ENCODE peak calls at places on chromosome 3, in four cellular contexts. I is nephron progenitor cell; M is stimulated activated naive CD8-positive, alpha-beta T cell treated with anti-CD3 and anti-CD28 coated beads, Interleukin-15, amount 100 ng/mL, for 72 hours; F is lung. H is an unnamed sample.

GRCh38 chr3:1963896-1964295 is 134.8 kb upstream of the CNTN4 start:
- DNase-seq in F (no peak), M (no peak), I (no peak), H (no peak)

GRCh38 chr3:16516695-16517481 is 3.4 kb upstream of the RFTN1 start:
- DNase-seq in M (peak; percentile 26), I (peak; percentile 24), F (no peak), H (peak; percentile 52)

GRCh38 chr3:72462611-72463011 is 385.6 kb downstream of the SHQ1 start:
- DNase-seq in M (no peak), I (no peak), F (no peak), H (no peak)

GRCh38 chr3:31613654-31614053 is 80.9 kb downstream of the STT3B start:
- DNase-seq in F (no peak), I (no peak), M (no peak), H (no peak)

GRCh38 chr3:31918179-31919165 is 62.6 kb downstream of the OSBPL10 start:
- DNase-seq in M (peak; percentile 8), I (no peak), F (no peak), H (no peak)

GRCh38 chr3:141699907-141700306 is 38.2 kb upstream of the RNF7 start:
- DNase-seq in F (no peak), M (no peak), I (no peak), H (no peak)

GRCh38 chr3:195247086-195247862 is 23.7 kb downstream of the XXYLT1 start:
- DNase-seq in I (no peak), F (no peak), M (no peak), H (no peak)

GRCh38 chr3:16663852-16664712 is 58.9 kb upstream of the DAZL start:
- DNase-seq in I (no peak), F (no peak), M (no peak), H (no peak)

GRCh38 chr3:14431928-14432834 is 29.8 kb downstream of the SLC6A6 start:
- DNase-seq in F (peak; percentile 94), I (peak; percentile 54), M (peak; percentile 92), H (peak; percentile 93)

GRCh38 chr3:159987291-159987711 is 1.3 kb upstream of the IL12A start:
- DNase-seq in F (no peak), M (no peak), I (no peak), H (no peak)

GRCh38 chr3:109338322-109338721 is 976 bp upstream of the DPPA4 start:
- DNase-seq in F (no peak), I (no peak), M (no peak), H (no peak)

GRCh38 chr3:126468028-126468891 is 7.4 kb downstream of the ZXDC start:
- DNase-seq in F (peak; percentile 51), I (no peak), M (no peak), H (no peak)

GRCh38 chr3:25837038-25837437 is 47.1 kb downstream of the OXSM start:
- DNase-seq in I (no peak), M (no peak), F (no peak), H (no peak)

GRCh38 chr3:189652042-189652441 is 20.9 kb downstream of the TP63 start:
- DNase-seq in F (no peak), I (peak; percentile 30), M (no peak), H (no peak)

GRCh38 chr3:132659000-132659369 is 624 bp downstream of the ACAD11 start:
- DNase-seq in I (no peak), M (no peak), F (no peak), H (no peak)

GRCh38 chr3:4980229-4981159 is 1.3 kb downstream of the BHLHE40 start:
- DNase-seq in M (peak; percentile 97), F (peak; percentile 96), I (peak; percentile 91), H (peak; percentile 86)

GRCh38 chr3:10738688-10739372 is 77.2 kb upstream of the SLC6A11 start:
- DNase-seq in M (peak; percentile 60), I (peak; percentile 89), F (peak; percentile 61), H (peak; percentile 73)

GRCh38 chr3:128012050-128012449 is 40.2 kb upstream of the SEC61A1 start:
- DNase-seq in F (no peak), M (no peak), I (no peak), H (no peak)

GRCh38 chr3:58563386-58564035 is 13.7 kb downstream of the FAM107A start:
- DNase-seq in F (no peak), M (no peak), I (no peak), H (no peak)

GRCh38 chr3:174023445-174023844 is 625.9 kb downstream of the NLGN1 start:
- DNase-seq in F (no peak), I (no peak), M (no peak), H (no peak)

GRCh38 chr3:189188466-189188865 is 16.7 kb downstream of the TPRG1 start:
- DNase-seq in M (no peak), I (no peak), F (no peak), H (no peak)

GRCh38 chr3:144556392-144556791 is 584.8 kb downstream of the DIPK2A start:
- DNase-seq in F (no peak), M (no peak), I (no peak), H (peak; percentile 15)

GRCh38 chr3:64332461-64333350 is 107.4 kb upstream of the PRICKLE2 start:
- DNase-seq in I (no peak), F (no peak), M (no peak), H (no peak)

GRCh38 chr3:57559526-57559925 is 3.5 kb downstream of the PDE12 start:
- DNase-seq in M (no peak), I (no peak), F (no peak), H (no peak)

GRCh38 chr3:150286390-150287147 is 121.5 kb upstream of the TSC22D2 start:
- DNase-seq in M (peak; percentile 11), F (no peak), I (no peak), H (peak; percentile 10)

GRCh38 chr3:61847784-61848462 is 286.6 kb downstream of the PTPRG start:
- DNase-seq in F (peak; percentile 81), I (no peak), M (no peak), H (no peak)

GRCh38 chr3:128320551-128321340 is 145.9 kb downstream of the DNAJB8 start:
- DNase-seq in F (no peak), I (no peak), M (no peak), H (no peak)

GRCh38 chr3:189361103-189361835 is 189.5 kb downstream of the TPRG1 start:
- DNase-seq in M (no peak), F (no peak), I (no peak), H (no peak)